ENCODE peak calls at places on chromosomes 3 and 15, in five cellular contexts. S, J, L, Y and D are unnamed samples.
A peak's percentile ranks its signal among the peaks of the same experiment; 100 is the strongest.

GRCh38 chr3:30878862-30879261 is 15.6 kb downstream of the GADL1 start:
- DNase-seq in S (no peak), J (no peak), L (no peak), Y (no peak), D (no peak)

GRCh38 chr3:184461219-184461618 is 81.4 kb downstream of the CHRD start:
- DNase-seq in S (no peak), J (no peak), L (no peak), Y (no peak), D (no peak)

GRCh38 chr15:41928637-41929620 is 35.1 kb upstream of the SPTBN5 start:
- DNase-seq in S (peak; percentile 42), J (peak; percentile 23), L (no peak), Y (no peak), D (no peak)

GRCh38 chr3:176789281-176789705 is 408.0 kb downstream of the TBL1XR1 start:
- DNase-seq in S (no peak), J (no peak), L (no peak), Y (peak; percentile 100), D (no peak)

GRCh38 chr3:43960448-43960840 is 269.7 kb downstream of the ABHD5 start:
- DNase-seq in S (no peak), J (no peak), L (no peak), Y (no peak), D (no peak)

GRCh38 chr15:101657968-101658784 is 6.0 kb upstream of the TM2D3 start:
- DNase-seq in S (peak; percentile 79), J (no peak), L (no peak), Y (peak; percentile 43), D (no peak)

GRCh38 chr3:138513073-138513843 is 78.8 kb downstream of the ESYT3 start:
- DNase-seq in S (peak; percentile 27), J (no peak), L (no peak), Y (no peak), D (no peak)

GRCh38 chr3:59084598-59084997 is 34.8 kb upstream of the CFAP20DC start:
- DNase-seq in S (no peak), J (no peak), L (no peak), Y (peak; percentile 68), D (no peak)

GRCh38 chr3:195095704-195096036 is 175.3 kb downstream of the XXYLT1 start:
- DNase-seq in S (no peak), J (no peak), L (no peak), Y (peak; percentile 70), D (no peak)

GRCh38 chr15:79811406-79812405 is 85.1 kb downstream of the MTHFS start:
- DNase-seq in S (peak; percentile 74), J (peak; percentile 90), L (no peak), Y (peak; percentile 31), D (no peak)

GRCh38 chr3:53833053-53833645 is 13.1 kb downstream of the CHDH start:
- DNase-seq in S (no peak), J (no peak), L (no peak), Y (no peak), D (no peak)

GRCh38 chr3:125186261-125186770 is 26.2 kb downstream of the SLC12A8 start:
- DNase-seq in S (no peak), J (no peak), L (peak; percentile 11), Y (no peak), D (no peak)

GRCh38 chr3:76561494-76562242 is 478.2 kb upstream of the ROBO2 start:
- DNase-seq in S (no peak), J (no peak), L (no peak), Y (no peak), D (no peak)

GRCh38 chr3:66572938-66573710 is 72.3 kb upstream of the LRIG1 start:
- DNase-seq in S (no peak), J (no peak), L (peak; percentile 62), Y (no peak), D (peak; percentile 20)

GRCh38 chr3:177338697-177339219 is 141.5 kb upstream of the TBL1XR1 start:
- DNase-seq in S (no peak), J (no peak), L (no peak), Y (peak; percentile 33), D (no peak)

GRCh38 chr15:42413914-42414313 is 54.6 kb downstream of the CAPN3 start:
- DNase-seq in S (no peak), J (no peak), L (no peak), Y (no peak), D (no peak)

GRCh38 chr15:34651962-34652725 is 68.7 kb upstream of the GOLGA8B start:
- DNase-seq in S (no peak), J (no peak), L (no peak), Y (no peak), D (no peak)

GRCh38 chr15:97124790-97125189 is 794.3 kb downstream of the NR2F2 start:
- DNase-seq in S (no peak), J (no peak), L (no peak), Y (no peak), D (no peak)

DNA sequence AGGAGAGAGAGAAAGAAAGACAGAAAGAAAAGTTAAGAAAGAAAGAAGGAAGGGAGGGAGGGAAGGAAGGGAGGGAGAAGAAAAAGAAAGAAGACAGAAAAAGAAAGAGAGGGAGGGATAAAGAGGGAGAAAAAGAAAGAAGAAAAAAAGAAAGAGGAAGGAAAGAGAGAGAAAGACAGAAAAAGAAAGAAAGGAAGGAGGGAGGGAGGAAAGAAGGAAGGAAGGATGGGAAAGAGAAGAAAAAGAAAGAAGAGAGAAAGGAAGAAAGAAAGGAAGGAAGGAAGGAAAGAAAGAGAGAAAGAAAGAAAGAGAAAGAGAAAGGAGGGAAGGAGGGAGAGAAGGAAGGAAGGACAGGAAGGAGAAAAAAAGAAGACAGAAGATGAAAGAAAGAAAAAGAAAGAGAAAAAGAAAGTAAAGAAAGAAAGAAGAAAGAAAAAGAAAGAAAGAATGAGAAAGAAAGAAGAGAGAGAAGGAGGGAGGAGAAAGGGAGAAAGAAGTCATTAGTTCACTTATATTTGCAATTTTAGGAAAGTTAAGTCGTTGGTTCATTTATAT is 567.2 kb upstream of the CBLB start:
- DNase-seq in S (no peak), J (no peak), L (no peak), Y (no peak), D (no peak)
- TF ChIP-seq CTCF in S (no peak), J (no peak), L (no peak), Y (no peak), D (no peak)

GRCh38 chr3:171059978-171060377 is 33.5 kb upstream of the SLC2A2 start:
- DNase-seq in S (no peak), J (no peak), L (no peak), Y (no peak), D (no peak)
- TF ChIP-seq CTCF in S (no peak), J (no peak), L (no peak), Y (no peak), D (no peak)

GRCh38 chr3:87900061-87900460 is 158.7 kb downstream of the CGGBP1 start:
- DNase-seq in S (no peak), J (no peak), L (no peak), Y (no peak), D (no peak)
- TF ChIP-seq CTCF in S (no peak), J (no peak), L (peak; percentile 33), Y (no peak), D (peak; percentile 26)

DNA sequence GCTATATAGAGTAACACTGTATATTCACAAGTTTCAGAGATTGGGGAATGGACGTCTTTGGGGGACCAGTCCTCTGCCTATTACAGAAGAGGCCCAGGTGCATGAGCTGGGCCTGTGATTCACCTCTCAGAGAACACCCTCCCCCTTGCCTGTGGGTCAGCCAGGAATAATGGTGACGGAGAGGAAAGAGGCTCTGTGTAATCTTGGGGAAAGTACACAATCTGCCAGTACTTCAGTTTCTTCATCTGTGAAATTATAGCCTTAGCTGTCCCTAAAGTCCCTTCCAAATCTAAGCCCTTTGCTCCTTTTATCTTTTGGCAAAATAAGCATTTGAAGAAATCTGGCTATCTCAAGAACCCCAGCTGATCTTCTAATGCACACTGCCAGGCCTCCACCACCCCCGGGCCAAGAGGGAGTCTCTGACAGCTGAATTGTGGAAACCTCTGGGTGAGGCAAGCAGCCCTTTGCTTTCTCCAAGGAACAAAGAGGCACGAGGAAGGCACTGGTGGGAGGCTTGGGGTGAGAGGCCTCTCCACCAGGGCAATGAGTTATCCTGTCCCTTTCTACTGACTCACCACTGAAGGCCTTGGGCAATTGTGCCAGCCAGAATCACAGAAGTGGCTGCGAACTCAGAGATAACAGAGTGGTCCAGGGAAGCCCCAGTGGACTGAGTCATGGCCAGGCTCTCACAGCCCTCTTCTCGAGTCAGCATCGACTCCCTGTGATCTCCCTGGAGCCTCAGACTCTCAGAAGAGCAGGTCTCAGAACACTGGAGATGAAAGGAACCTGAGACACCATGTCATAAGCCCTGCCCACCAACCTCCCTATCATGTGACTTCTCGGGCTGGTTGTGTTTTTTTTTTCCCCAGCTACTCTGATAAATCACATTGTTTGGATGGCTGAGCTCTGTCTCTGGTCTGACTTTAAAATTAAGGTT is 31.8 kb downstream of the CCNL1 start:
- DNase-seq in S (peak; percentile 60), J (peak; percentile 44), L (no peak), Y (peak; percentile 94), D (no peak)
- TF ChIP-seq CTCF in S (no peak), J (no peak), L (no peak), Y (no peak), D (no peak)

GRCh38 chr15:63157891-63158431 is 684 bp upstream of the RPS27L start:
- DNase-seq in S (peak; percentile 55), J (peak; percentile 48), L (peak; percentile 49), Y (peak; percentile 43), D (peak; percentile 30)
- TF ChIP-seq CTCF in S (no peak), J (no peak), L (no peak), Y (peak; percentile 14), D (peak; percentile 30)

GRCh38 chr3:48563382-48563918 is at the start of gene UCN2:
- DNase-seq in S (no peak), J (no peak), L (no peak), Y (no peak), D (no peak)
- TF ChIP-seq CTCF in S (no peak), J (no peak), L (no peak), Y (no peak), D (no peak)

DNA sequence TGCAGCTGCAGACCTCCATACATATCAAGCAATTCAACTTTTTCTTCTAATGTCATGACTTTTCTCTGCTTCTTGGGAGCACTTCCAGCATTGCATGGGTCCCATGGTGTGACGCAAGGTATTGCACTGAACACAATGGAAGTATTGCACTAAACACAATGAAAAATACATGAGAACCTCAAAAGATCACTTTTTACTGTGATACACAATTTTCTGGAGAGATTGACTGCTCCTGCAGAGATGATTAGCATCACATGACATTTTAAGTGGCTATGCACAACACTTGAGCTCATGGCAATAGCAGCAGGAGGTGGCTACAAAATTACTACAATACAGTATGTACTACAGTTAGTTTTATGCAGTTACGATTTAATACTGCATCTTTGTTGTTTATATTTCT is 113.5 kb upstream of the BHLHE40 start:
- DNase-seq in S (no peak), J (no peak), L (no peak), Y (no peak), D (no peak)
- TF ChIP-seq CTCF in S (no peak), J (no peak), L (no peak), Y (no peak), D (no peak)

DNA sequence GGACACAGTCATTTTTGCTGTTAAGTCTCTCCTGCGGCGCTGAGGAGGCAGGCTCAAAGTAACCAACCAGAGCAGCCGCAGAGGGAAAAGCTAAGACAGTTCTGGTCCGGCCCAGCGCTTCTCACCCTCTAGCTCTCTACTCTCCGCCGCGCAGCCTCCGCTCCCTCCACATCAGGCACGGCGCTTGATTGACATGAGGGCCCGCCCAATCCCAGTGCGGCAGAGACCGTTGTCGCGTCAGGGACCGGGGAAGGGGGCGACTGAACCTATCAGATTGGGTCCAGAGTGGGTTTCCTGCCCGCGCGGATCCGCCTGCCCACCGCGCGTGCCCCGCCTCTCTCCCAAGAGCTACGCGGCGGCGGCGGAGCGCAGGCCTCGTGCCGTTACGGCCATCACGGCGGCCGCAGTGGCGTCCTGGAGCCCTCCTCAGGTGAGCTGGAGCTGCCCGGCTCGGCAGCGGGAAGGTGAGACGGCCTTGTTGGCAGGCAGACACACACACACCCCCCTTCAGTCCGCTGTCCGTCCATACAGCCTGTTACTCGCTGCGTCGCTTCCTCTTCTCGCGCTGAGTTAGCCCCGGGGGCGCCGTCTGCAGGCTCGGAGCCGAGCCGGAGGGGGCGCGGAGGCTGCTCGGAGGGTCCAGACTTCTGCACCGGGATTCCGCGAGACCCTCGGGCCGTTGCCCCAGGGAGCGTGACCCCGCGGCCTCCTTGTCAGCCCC is at the start of gene NCK1:
- DNase-seq in S (peak; percentile 99), J (peak; percentile 96), L (peak; percentile 97), Y (peak; percentile 92), D (peak; percentile 95)
- TF ChIP-seq CTCF in S (no peak), J (peak; percentile 10), L (no peak), Y (no peak), D (peak; percentile 31)